ENCODE peak calls at places on chromosomes 3 and 15, in four cellular contexts. H, V, Y and X are unnamed samples.

GRCh38 chr15:40331637-40332036 is 8.1 kb downstream of the INAFM2 start:
- DNase-seq in H (no peak), V (no peak), Y (no peak), X (no peak)

GRCh38 chr3:87691109-87691508 is 367.7 kb downstream of the CGGBP1 start:
- DNase-seq in H (no peak), V (no peak), Y (no peak), X (no peak)

GRCh38 chr3:43706342-43706741 is 15.6 kb downstream of the ABHD5 start:
- DNase-seq in H (no peak), V (no peak), Y (no peak), X (no peak)

GRCh38 chr3:27939940-27940339 is 217.8 kb upstream of the EOMES start:
- DNase-seq in H (no peak), V (no peak), Y (no peak), X (no peak)

GRCh38 chr3:127274200-127274599 is 13.6 kb downstream of the PRR20G start:
- DNase-seq in H (no peak), V (no peak), Y (no peak), X (no peak)

GRCh38 chr15:77048135-77048866 is 22.6 kb downstream of the TSPAN3 start:
- DNase-seq in H (no peak), V (no peak), Y (no peak), X (no peak)

GRCh38 chr3:86867990-86868389 is 123.0 kb downstream of the VGLL3 start:
- DNase-seq in H (no peak), V (no peak), Y (no peak), X (no peak)

GRCh38 chr3:66312039-66312438 is 91.2 kb downstream of the SLC25A26 start:
- DNase-seq in H (no peak), V (no peak), Y (no peak), X (no peak)

GRCh38 chr15:40233727-40234577 is 4.9 kb upstream of the PAK6 start:
- DNase-seq in H (no peak), V (no peak), Y (no peak), X (no peak)

GRCh38 chr15:27017168-27017809 is 46.3 kb downstream of the GABRG3 start:
- DNase-seq in H (no peak), V (peak; percentile 68), Y (no peak), X (no peak)

GRCh38 chr3:73484656-73485248 is 140.0 kb downstream of the PDZRN3 start:
- DNase-seq in H (no peak), V (no peak), Y (no peak), X (no peak)

GRCh38 chr3:188956839-188957489 is 214.8 kb upstream of the TPRG1 start:
- DNase-seq in H (peak; percentile 50), V (no peak), Y (no peak), X (no peak)

GRCh38 chr3:88150371-88150770 is 612 bp downstream of the C3orf38 start:
- DNase-seq in H (no peak), V (no peak), Y (no peak), X (no peak)

GRCh38 chr3:142447308-142447851 is 457 bp downstream of the XRN1 start:
- DNase-seq in H (peak; percentile 23), V (peak; percentile 34), Y (peak; percentile 87), X (peak; percentile 80)

GRCh38 chr3:113234688-113235260 is 23.4 kb downstream of the BOC start:
- DNase-seq in H (no peak), V (no peak), Y (no peak), X (no peak)

GRCh38 chr15:101675796-101676582 is 23.8 kb upstream of the TM2D3 start:
- DNase-seq in H (no peak), V (no peak), Y (peak; percentile 75), X (no peak)

GRCh38 chr15:46260937-46261336 is 626.1 kb downstream of the SQOR start:
- DNase-seq in H (no peak), V (no peak), Y (no peak), X (no peak)

DNA sequence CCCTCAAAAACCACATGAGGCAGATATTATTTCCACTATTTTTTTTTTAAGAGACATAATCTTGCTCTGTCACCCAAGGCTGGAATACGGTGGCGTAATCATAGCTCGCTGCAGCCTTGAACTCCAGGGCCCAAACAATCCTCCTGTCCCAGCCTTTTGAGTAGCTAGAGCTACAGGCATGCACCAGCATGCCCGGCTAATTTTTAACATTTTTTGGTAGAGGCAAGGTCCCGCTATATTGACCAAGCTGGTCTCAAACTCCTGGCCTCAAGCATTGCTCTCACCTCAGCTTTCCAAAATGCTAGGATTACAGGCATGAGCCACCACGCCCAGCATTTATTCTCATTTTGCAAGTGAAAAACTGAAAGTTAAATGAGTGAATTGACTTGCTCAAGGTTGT is 50.8 kb upstream of the PIAS1 start:
- DNase-seq in H (no peak), V (no peak), Y (no peak), X (no peak)
- H3K4me1 ChIP-seq in H (no peaks in the 10 kb centered on the region), V (peaks cover 7% of the 10 kb centered on the region), Y (peaks cover 3% of the 10 kb centered on the region), X (peaks cover 8% of the 10 kb centered on the region)

GRCh38 chr15:96440978-96441377 is 110.5 kb downstream of the NR2F2 start:
- DNase-seq in H (no peak), V (no peak), Y (no peak), X (no peak)
- TF ChIP-seq CTCF in H (no peak), V (no peak), Y (no peak), X (no peak)

GRCh38 chr3:129595544-129596193 is 10.8 kb downstream of the PLXND1 start:
- DNase-seq in H (no peak), V (no peak), Y (no peak), X (no peak)

GRCh38 chr3:129594907-129595390 is 11.5 kb downstream of the PLXND1 start:
- DNase-seq in H (no peak), V (no peak), Y (no peak), X (no peak)

GRCh38 chr3:129597792-129598381 is 8.6 kb downstream of the PLXND1 start:
- DNase-seq in H (no peak), V (no peak), Y (no peak), X (no peak)

GRCh38 chr3:129597087-129597791 is 9.2 kb downstream of the PLXND1 start:
- DNase-seq in H (no peak), V (no peak), Y (no peak), X (no peak)

GRCh38 chr3:129596194-129597086 is 10.0 kb downstream of the PLXND1 start:
- DNase-seq in H (peak; percentile 96), V (no peak), Y (peak; percentile 88), X (peak; percentile 92)
- H3K4me1 ChIP-seq in H (peaks cover 88% of the 10 kb centered on the region), V (peaks cover 93% of the 10 kb centered on the region), Y (peaks cover 100% of the 10 kb centered on the region), X (peaks cover 86% of the 10 kb centered on the region)

GRCh38 chr15:58755956-58756355 is 6.4 kb upstream of the ADAM10 start:
- DNase-seq in H (no peak), V (no peak), Y (no peak), X (no peak)

GRCh38 chr15:58760385-58761009 is 10.6 kb upstream of the MINDY2 start:
- DNase-seq in H (no peak), V (no peak), Y (no peak), X (no peak)

GRCh38 chr15:58755350-58755749 is 5.8 kb upstream of the ADAM10 start:
- DNase-seq in H (no peak), V (no peak), Y (no peak), X (no peak)

GRCh38 chr15:58761010-58761388 is 10.1 kb upstream of the MINDY2 start:
- DNase-seq in H (no peak), V (no peak), Y (no peak), X (no peak)

DNA sequence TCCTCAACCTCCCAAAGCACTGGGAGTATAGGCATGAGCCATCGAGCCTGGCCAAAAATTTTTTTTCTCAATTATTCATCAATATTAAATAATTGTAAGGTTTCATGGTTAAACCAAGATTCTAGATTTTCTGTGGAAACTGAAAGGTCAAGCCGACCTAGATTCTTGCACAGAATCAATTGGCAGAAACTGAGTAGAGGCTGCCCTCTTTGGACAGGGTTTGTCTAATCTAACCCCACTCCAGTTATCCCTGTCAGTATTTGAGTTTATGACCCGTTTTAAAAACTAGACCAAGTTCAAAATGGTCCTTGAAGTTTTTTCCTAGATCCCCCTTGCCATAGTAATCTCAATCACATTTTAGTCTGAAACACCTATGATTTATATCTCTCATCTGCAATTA is 8.6 kb upstream of the ADAM10 start:
- DNase-seq in H (no peak), V (no peak), Y (no peak), X (no peak)
- TF ChIP-seq CTCF in H (peak; percentile 42), V (no peak), Y (peak; percentile 31), X (no peak)

DNA sequence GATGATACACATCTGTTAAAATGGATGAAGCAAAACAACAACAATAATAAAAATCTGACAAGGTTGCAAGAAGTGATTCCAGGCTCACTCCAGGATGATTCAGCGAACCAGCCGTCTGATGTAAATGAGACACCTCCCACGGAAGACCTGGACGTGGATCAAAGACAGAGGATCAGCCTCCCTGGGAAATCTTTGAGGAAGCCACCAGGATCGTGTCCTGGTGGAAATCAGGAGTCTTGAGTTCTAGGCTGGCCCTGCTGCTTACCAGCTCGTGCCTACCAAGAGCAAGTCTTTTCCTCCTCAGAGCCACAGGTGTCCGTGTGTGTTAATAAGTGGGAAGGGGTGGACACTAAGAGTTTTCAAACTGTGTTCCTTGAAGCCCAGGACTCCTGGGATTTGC is 15.3 kb upstream of the ADCY5 start:
- DNase-seq in H (no peak), V (no peak), Y (no peak), X (no peak)
- H3K4me1 ChIP-seq in H (peaks cover 2% of the 10 kb centered on the region), V (no peaks in the 10 kb centered on the region), Y (no peaks in the 10 kb centered on the region), X (no peaks in the 10 kb centered on the region)

DNA sequence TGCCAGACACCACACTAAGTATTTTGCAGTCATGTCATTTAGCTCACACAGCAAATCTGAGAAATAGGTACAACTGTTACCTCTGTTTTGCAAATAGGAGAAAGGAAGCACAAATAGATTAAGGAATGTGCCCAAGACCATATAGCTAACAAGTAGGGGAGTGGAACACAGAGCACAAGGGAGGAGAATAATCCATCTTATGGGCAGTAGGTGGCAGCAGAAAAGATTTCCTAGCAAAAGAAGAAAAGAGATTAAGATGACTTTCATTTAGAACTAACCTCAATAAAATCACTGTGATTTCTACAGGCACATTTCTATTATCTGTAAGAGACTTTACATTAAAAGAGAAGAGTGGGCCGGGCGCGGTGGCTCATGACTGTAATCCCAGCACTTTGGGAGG is 49.1 kb downstream of the NR1I2 start:
- DNase-seq in H (no peak), V (no peak), Y (no peak), X (no peak)
- TF ChIP-seq CTCF in H (no peak), V (no peak), Y (no peak), X (no peak)